ENCODE peak calls at places on chromosomes 7 and 10, in nine cellular contexts. V is PC-9, P is body of pancreas, I is gastrocnemius medialis, Z is neural progenitor cell, W is HL-60, C is heart right ventricle, S is psoas muscle, U is sigmoid colon. M is an unnamed sample.

GRCh38 chr7:100393233-100393905 is 20.1 kb downstream of the PILRA start:
- DNase-seq in C (no peak), S (no peak), U (no peak), Z (no peak), V (no peak), P (no peak), I (no peak), W (no peak), M (no peak)

GRCh38 chr10:116676633-116677032 is 55.9 kb downstream of the PNLIPRP2 start:
- DNase-seq in C (no peak), P (no peak), W (no peak), S (no peak), Z (no peak), I (no peak), V (no peak), U (no peak), M (no peak)

GRCh38 chr7:45610660-45611299 is 36.6 kb downstream of the ADCY1 start:
- DNase-seq in P (no peak), V (no peak), W (no peak), I (no peak), Z (no peak), S (no peak), U (no peak), C (no peak), M (no peak)

GRCh38 chr10:69842932-69843331 is 41.2 kb downstream of the COL13A1 start:
- DNase-seq in V (no peak), U (no peak), S (no peak), P (no peak), I (no peak), C (no peak), W (no peak), Z (no peak), M (no peak)

GRCh38 chr7:48154792-48155413 is 16.4 kb upstream of the ABCA13 start:
- DNase-seq in W (peak; percentile 34), I (no peak), Z (peak; percentile 31), C (no peak), P (peak; percentile 57), S (no peak), V (peak; percentile 63), U (no peak), M (no peak)

GRCh38 chr7:151485006-151485732 is 34.5 kb downstream of the RHEB start:
- DNase-seq in C (no peak), W (no peak), Z (no peak), I (no peak), V (peak; percentile 79), U (no peak), S (no peak), P (peak; percentile 55), M (no peak)

GRCh38 chr7:33261585-33261984 is 132.2 kb downstream of the BBS9 start:
- DNase-seq in S (no peak), V (no peak), I (no peak), W (no peak), Z (no peak), C (no peak), U (no peak), P (no peak), M (no peak)

GRCh38 chr7:38542156-38542555 is 89.0 kb downstream of the AMPH start:
- DNase-seq in U (no peak), C (no peak), V (no peak), W (no peak), S (no peak), Z (no peak), I (no peak), P (no peak), M (no peak)

DNA sequence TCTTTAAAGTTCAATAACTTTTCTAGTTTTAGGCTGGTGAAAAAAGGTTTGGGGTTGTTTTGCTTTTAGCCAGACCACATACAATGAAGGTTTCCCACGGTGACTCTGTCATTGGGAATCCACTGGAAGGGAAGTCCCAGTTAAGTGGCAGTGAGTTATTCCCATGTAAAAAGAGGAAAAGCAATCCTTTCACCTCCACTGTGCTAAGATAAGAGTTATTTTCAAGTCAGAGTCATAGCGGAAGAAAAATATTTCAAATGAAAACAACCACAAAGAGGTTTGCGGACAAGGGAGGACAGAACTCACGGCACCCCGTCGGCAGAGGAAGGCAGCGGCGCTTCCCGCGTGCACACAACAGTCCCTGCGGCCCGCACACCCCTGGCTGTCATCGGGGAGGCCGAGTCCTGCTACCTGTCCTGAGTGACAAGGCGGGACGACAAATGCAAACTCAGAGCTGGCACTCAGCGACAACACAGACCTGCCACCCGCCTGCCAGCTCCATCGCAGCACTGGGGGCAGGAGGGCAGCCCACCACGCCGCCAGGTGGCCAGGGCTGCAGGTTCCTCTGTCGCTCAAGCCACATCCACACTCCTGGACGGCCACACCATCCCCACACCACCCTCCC is 9.3 kb upstream of the PAPOLB start:
- DNase-seq in I (no peak), W (no peak), S (no peak), V (no peak), U (no peak), C (no peak), P (no peak), Z (no peak), M (no peak)
- TF ChIP-seq CTCF in I (no peak), W (no peak), S (no peak), V (no peak), U (no peak), C (no peak), P (no peak), Z (no peak), M (no peak)

GRCh38 chr7:129889133-129889854 is 63.5 kb downstream of the UBE2H start:
- DNase-seq in I (no peak), W (no peak), P (no peak), S (no peak), U (no peak), Z (no peak), V (no peak), C (no peak), M (no peak)

GRCh38 chr7:129886184-129886817 is 66.5 kb downstream of the UBE2H start:
- DNase-seq in U (no peak), Z (no peak), I (no peak), S (no peak), V (no peak), C (no peak), W (no peak), P (peak; percentile 51), M (no peak)

GRCh38 chr7:129887865-129888264 is 64.9 kb downstream of the UBE2H start:
- DNase-seq in C (no peak), W (no peak), I (no peak), Z (no peak), V (no peak), P (no peak), S (no peak), U (no peak), M (no peak)

GRCh38 chr7:129886818-129887186 is 66.0 kb downstream of the UBE2H start:
- DNase-seq in W (no peak), I (no peak), U (no peak), V (no peak), C (no peak), S (no peak), Z (no peak), P (no peak), M (no peak)

DNA sequence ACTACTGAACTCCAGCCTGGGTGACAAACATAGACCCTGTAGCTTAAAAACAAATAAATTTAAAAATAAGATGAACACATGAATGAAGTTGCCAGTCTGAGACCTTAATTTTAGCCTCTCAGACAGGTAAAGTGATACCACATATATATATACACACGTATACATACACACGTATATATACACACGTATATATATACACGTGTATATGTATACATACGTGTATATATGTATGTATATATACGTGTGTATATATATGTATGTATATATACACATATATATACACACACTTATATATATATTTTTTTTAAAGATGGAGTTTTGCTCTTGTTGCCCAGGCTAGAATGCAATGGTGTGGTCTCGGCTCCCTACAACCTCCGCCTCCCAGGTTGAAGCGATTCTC is 62.7 kb downstream of the UBE2H start:
- DNase-seq in W (no peak), P (no peak), S (no peak), Z (no peak), C (no peak), V (no peak), U (no peak), I (no peak), M (no peak)
- H3K27ac ChIP-seq in W (no peak overlapping the region), P (no peak overlapping the region), S (no peak overlapping the region), Z (no peak overlapping the region), C (no peak overlapping the region), V (no peak overlapping the region), U (no peak overlapping the region), I (peak overlapping the region; percentile 36), M (no peak overlapping the region)

GRCh38 chr10:4515711-4516110 is 310.3 kb upstream of the AKR1E2 start:
- DNase-seq in I (no peak), U (no peak), C (no peak), S (no peak), W (no peak), P (no peak), Z (no peak), V (no peak), M (no peak)

GRCh38 chr10:4509405-4509804 is 316.6 kb upstream of the AKR1E2 start:
- DNase-seq in U (no peak), S (no peak), Z (no peak), W (no peak), V (no peak), I (no peak), C (no peak), P (no peak), M (no peak)

GRCh38 chr10:4511559-4511958 is 314.4 kb upstream of the AKR1E2 start:
- DNase-seq in U (no peak), I (no peak), C (no peak), S (no peak), V (no peak), Z (no peak), P (no peak), W (no peak), M (no peak)

GRCh38 chr10:4514445-4515108 is 311.4 kb upstream of the AKR1E2 start:
- DNase-seq in U (peak; percentile 87), P (peak; percentile 74), I (peak; percentile 69), W (peak; percentile 9), V (no peak), S (peak; percentile 68), Z (no peak), C (peak; percentile 42), M (peak; percentile 78)

DNA sequence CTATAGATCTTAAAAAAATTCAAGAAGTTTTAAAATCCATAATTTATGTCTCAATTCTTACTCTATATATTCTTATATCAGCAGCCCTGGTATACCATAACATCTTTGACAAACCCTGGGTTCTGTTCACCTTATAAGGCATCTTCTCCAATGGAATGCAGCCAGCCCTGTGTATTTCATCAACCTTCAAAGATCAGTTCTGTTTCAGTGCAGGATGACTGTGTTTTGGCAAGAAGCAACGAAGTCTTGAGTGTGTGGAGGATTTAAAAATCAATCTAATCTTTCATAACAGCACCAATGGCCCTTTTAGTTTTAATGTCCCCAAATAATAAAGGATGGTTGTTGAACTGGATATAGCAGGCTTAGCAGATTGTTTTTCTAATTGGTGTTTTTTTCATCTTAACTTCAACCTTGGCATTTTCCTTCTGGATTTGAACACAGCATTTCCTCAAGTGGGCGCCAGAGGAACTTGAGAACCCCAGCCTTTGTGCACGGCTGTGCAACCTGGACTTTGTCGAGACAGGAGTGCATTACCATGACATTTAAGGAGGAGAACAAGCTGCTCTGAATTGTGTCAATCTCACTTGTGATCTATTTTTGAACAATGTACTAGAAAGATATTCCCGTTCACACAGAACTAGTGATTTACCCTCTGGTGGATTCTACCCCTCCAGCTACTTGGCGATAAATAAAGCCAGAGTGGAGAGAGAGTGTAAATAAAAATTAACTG is 313.3 kb upstream of the AKR1E2 start:
- DNase-seq in U (peak; percentile 73), W (no peak), V (no peak), P (peak; percentile 40), S (no peak), Z (peak; percentile 48), C (peak; percentile 40), I (peak; percentile 22), M (no peak)
- H3K4me3 ChIP-seq in U (no peak overlapping the region), W (no peak overlapping the region), V (no peak overlapping the region), P (no peak overlapping the region), S (no peak overlapping the region), Z (no peak overlapping the region), C (no peak overlapping the region), I (no peak overlapping the region), M (no peak overlapping the region)

GRCh38 chr10:52729259-52730104 is 43.1 kb downstream of the MBL2 start:
- DNase-seq in V (peak; percentile 47), U (no peak), P (no peak), I (no peak), S (no peak), W (no peak), Z (peak; percentile 44), C (no peak), M (no peak)
- TF ChIP-seq CTCF in V (peak; percentile 89), U (no peak), P (peak; percentile 47), I (no peak), S (peak; percentile 39), W (peak; percentile 17), Z (peak; percentile 72), C (peak; percentile 43), M (peak; percentile 51)